ENCODE peak calls at places on chromosomes 4 and X, in ten cellular contexts. B, F, J, Z, M, A, Q, U, X and E are unnamed samples.
A peak's percentile ranks its signal among the peaks of the same experiment; 100 is the strongest.

GRCh38 chr4:189362364-189362763 is 578.3 kb upstream of the FRG1 start:
- DNase-seq in B (no peak), F (no peak), J (no peak), Z (no peak), M (no peak), A (no peak), Q (no peak), U (no peak), X (no peak), E (no peak)

GRCh38 chr4:189806506-189806905 is 134.2 kb upstream of the FRG1 start:
- DNase-seq in B (no peak), F (no peak), J (no peak), Z (no peak), M (no peak), A (no peak), Q (no peak), U (no peak), X (no peak), E (no peak)

GRCh38 chr4:26171953-26172352 is 148.9 kb upstream of the RBPJ start:
- DNase-seq in B (no peak), F (no peak), J (no peak), Z (no peak), M (no peak), A (no peak), Q (no peak), U (no peak), X (no peak), E (no peak)

GRCh38 chr4:23660865-23661264 is 229.0 kb downstream of the PPARGC1A start:
- DNase-seq in B (no peak), F (no peak), J (no peak), Z (no peak), M (no peak), A (no peak), Q (no peak), U (no peak), X (no peak), E (no peak)

GRCh38 chr4:57159866-57160265 is 49.7 kb upstream of the IGFBP7 start:
- DNase-seq in B (no peak), F (no peak), J (no peak), Z (no peak), M (no peak), A (no peak), Q (no peak), U (no peak), X (no peak), E (no peak)

GRCh38 chr4:1720163-1720983 is 750 bp downstream of the TMEM129 start:
- DNase-seq in B (peak; percentile 39), F (peak; percentile 46), J (peak; percentile 93), Z (peak; percentile 46), M (peak; percentile 71), A (peak; percentile 67), Q (peak; percentile 55), U (peak; percentile 82), X (no peak), E (no peak)

GRCh38 chrX:41922125-41922521 is 1.2 kb downstream of the CASK start:
- DNase-seq in B (peak; percentile 26), F (no peak), J (no peak), Z (no peak), M (peak; percentile 43), A (peak; percentile 74), Q (no peak), U (no peak), X (no peak), E (no peak)

GRCh38 chrX:43666301-43666912 is 10.3 kb downstream of the MAOA start:
- DNase-seq in B (no peak), F (no peak), J (no peak), Z (no peak), M (no peak), A (no peak), Q (no peak), U (no peak), X (no peak), E (no peak)

GRCh38 chr4:20895988-20896387 is 195.7 kb downstream of the PACRGL start:
- DNase-seq in B (no peak), F (no peak), J (no peak), Z (no peak), M (no peak), A (no peak), Q (no peak), U (no peak), X (no peak), E (no peak)

GRCh38 chr4:48908687-48909086 is 2.1 kb upstream of the OCIAD2 start:
- DNase-seq in B (no peak), F (no peak), J (no peak), Z (no peak), M (no peak), A (no peak), Q (no peak), U (no peak), X (no peak), E (no peak)

GRCh38 chr4:142598132-142598531 is 248.0 kb downstream of the INPP4B start:
- DNase-seq in B (no peak), F (no peak), J (no peak), Z (no peak), M (no peak), A (no peak), Q (no peak), U (no peak), X (no peak), E (no peak)

GRCh38 chr4:142596595-142596994 is 249.5 kb downstream of the INPP4B start:
- DNase-seq in B (no peak), F (no peak), J (no peak), Z (no peak), M (no peak), A (no peak), Q (peak; percentile 8), U (no peak), X (no peak), E (no peak)

GRCh38 chr4:142600952-142601351 is 245.1 kb downstream of the INPP4B start:
- DNase-seq in B (no peak), F (no peak), J (no peak), Z (no peak), M (no peak), A (no peak), Q (no peak), U (no peak), X (no peak), E (no peak)

GRCh38 chr4:142596121-142596520 is 250.0 kb downstream of the INPP4B start:
- DNase-seq in B (no peak), F (no peak), J (no peak), Z (no peak), M (no peak), A (no peak), Q (no peak), U (no peak), X (no peak), E (no peak)

DNA sequence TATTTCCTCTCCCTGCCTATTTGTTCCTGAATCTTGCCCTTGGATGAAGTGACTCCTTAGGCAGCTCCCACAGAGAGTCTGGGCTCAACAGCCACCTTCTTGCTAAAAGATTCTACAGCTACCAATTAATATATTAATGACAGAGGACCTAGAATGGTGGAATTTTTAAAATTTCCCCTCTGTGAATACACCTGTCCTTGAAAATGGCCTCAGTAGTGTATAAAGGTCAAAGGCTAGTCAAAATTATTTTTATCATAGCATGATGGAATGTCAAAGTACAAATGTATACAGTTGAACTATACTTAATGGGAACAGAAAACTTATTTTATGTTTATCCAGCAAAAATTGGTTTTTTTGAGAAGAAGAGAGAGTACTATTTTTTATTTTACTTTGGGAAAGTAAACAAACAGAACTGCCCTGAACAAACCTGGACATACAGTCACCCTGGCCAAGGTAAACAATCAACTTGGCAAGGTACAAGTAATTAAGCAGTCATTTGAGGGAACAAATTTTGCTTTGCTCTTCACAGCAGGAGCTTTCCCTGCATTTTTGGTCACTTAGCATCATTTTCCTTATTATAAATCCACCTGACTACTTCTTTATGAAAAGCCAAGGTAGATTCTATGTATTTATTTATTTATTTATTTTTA is 250.8 kb downstream of the INPP4B start:
- DNase-seq in B (no peak), F (no peak), J (no peak), Z (no peak), M (no peak), A (no peak), Q (peak; percentile 33), U (no peak), X (no peak), E (no peak)
- H3K27ac ChIP-seq in B (no peak overlapping the region), F (no peak overlapping the region), J (no peak overlapping the region), Z (no peak overlapping the region), M (no peak overlapping the region), A (no peak overlapping the region), Q (peak overlapping the region; percentile 64), U (no peak overlapping the region), X (no peak overlapping the region), E (no peak overlapping the region)

GRCh38 chr4:7918981-7919380 is 20.7 kb downstream of the AFAP1 start:
- DNase-seq in B (no peak), F (no peak), J (no peak), Z (no peak), M (no peak), A (no peak), Q (no peak), U (no peak), X (no peak), E (no peak)
- H3K27ac ChIP-seq in B (no peak overlapping the region), F (peak overlapping the region; percentile 11), J (no peak overlapping the region), Z (no peak overlapping the region), M (peak overlapping the region; percentile 14), A (no peak overlapping the region), Q (no peak overlapping the region), U (no peak overlapping the region), X (no peak overlapping the region), E (no peak overlapping the region)

DNA sequence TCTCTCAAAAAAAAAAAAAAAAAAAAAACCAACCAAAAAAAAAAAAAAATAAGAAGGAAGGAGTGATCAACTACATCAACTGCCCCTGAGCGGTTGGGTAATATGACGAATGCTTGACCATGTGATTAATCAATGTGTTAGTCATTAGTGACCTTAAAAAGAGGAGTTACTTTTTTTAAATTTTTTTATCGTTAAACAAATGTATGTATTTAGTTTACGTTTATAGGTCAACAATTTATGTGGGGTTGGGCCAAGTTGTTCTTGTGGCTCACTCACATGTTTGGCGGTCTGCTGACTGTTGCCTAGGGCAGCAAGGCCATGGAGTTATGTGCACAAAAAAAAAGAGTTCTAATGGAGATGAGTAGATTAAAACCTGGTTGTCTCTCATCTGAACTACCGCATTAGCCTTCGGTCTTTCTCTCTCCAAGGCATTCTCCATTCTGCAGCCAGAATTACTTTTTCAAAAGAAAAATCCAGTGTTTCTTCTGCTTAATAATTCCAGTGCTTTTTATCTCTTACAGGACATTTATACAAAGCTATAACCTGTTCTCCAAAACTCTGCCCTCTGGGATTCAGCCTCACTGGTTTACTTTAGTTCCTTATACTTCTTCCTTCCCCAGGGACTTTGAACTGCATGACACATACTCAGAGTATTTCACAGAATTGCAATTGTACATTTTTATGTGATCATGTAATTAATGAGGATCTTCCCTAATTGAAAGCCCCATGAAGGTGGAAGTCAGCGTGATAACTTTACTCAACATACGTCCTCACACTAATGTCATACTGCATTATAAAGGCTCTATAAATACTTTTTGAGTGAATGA is 505.5 kb downstream of the ANKRD50 start:
- DNase-seq in B (no peak), F (no peak), J (no peak), Z (no peak), M (no peak), A (no peak), Q (peak; percentile 43), U (no peak), X (no peak), E (no peak)
- H3K27ac ChIP-seq in B (no peak overlapping the region), F (no peak overlapping the region), J (no peak overlapping the region), Z (no peak overlapping the region), M (no peak overlapping the region), A (no peak overlapping the region), Q (no peak overlapping the region), U (no peak overlapping the region), X (no peak overlapping the region), E (peak overlapping the region; percentile 7)

DNA sequence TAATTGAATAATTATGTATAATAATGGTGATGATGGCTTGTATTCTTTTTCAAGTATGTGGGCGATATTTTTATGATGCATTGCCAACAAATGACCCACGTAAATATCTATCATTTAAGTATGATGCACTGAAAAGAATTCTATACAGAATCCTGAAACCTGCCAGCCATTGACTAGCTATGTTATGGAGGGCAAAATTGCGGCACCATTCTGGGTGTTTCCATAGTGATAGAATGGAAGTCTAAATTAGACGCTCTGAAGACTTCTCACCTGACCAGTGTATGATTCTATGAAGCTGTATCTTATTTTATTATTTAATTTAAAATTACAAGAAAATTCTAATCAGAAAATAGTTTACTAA is 673 bp upstream of the CENPC start:
- DNase-seq in B (no peak), F (no peak), J (no peak), Z (no peak), M (no peak), A (no peak), Q (no peak), U (no peak), X (no peak), E (no peak)
- H3K27ac ChIP-seq in B (peak overlapping the region; percentile 99), F (peak overlapping the region; percentile 94), J (peak overlapping the region; percentile 88), Z (no peak overlapping the region), M (no peak overlapping the region), A (peak overlapping the region; percentile 95), Q (peak overlapping the region; percentile 91), U (peak overlapping the region; percentile 92), X (no peak overlapping the region), E (peak overlapping the region; percentile 73)